ENCODE peak calls at places on chromosomes 12 and 14, in ten cellular contexts. F is spleen, A is upper lobe of right lung, J is fibroblast of lung, Z is cardiac muscle cell, H is MM.1S, M is nephron progenitor cell, D is lower lobe of right lung, P is gastrocnemius medialis, Y is left lung. N is an unnamed sample.

GRCh38 chr12:6604254-6605029 is 2.7 kb downstream of the CHD4 start:
- DNase-seq in F (no peak), A (no peak), J (no peak), Z (no peak), H (no peak), M (no peak), D (no peak), P (no peak), Y (no peak), N (no peak)

GRCh38 chr14:62654641-62655040 is 390.6 kb downstream of the KCNH5 start:
- DNase-seq in F (no peak), A (no peak), J (peak; percentile 65), Z (no peak), H (no peak), M (no peak), D (no peak), P (no peak), Y (no peak), N (no peak)

GRCh38 chr12:121373748-121374147 is 21.5 kb upstream of the ANAPC5 start:
- DNase-seq in F (no peak), A (no peak), J (no peak), Z (no peak), H (no peak), M (no peak), D (no peak), P (no peak), Y (no peak), N (no peak)

GRCh38 chr12:114625294-114625851 is 58.6 kb downstream of the TBX3 start:
- DNase-seq in F (no peak), A (no peak), J (peak; percentile 80), Z (peak; percentile 81), H (peak; percentile 21), M (peak; percentile 83), D (no peak), P (no peak), Y (no peak), N (peak; percentile 44)

GRCh38 chr12:132046561-132046960 is 96.8 kb downstream of the EP400 start:
- DNase-seq in F (peak; percentile 45), A (no peak), J (peak; percentile 95), Z (no peak), H (no peak), M (no peak), D (no peak), P (no peak), Y (no peak), N (no peak)

GRCh38 chr12:6333029-6333428 is 8.8 kb downstream of the TNFRSF1A start:
- DNase-seq in F (peak; percentile 92), A (no peak), J (no peak), Z (no peak), H (no peak), M (no peak), D (peak; percentile 71), P (no peak), Y (no peak), N (no peak)

GRCh38 chr14:75647650-75648049 is 13.0 kb downstream of the ERG28 start:
- DNase-seq in F (no peak), A (no peak), J (peak; percentile 76), Z (no peak), H (no peak), M (no peak), D (no peak), P (no peak), Y (no peak), N (no peak)

GRCh38 chr12:130965214-130965613 is 11.5 kb downstream of the ADGRD1 start:
- DNase-seq in F (no peak), A (no peak), J (no peak), Z (no peak), H (no peak), M (no peak), D (no peak), P (no peak), Y (no peak), N (no peak)

GRCh38 chr14:52003324-52003723 is 14.0 kb downstream of the RTRAF start:
- DNase-seq in F (no peak), A (no peak), J (peak; percentile 86), Z (no peak), H (no peak), M (no peak), D (no peak), P (no peak), Y (no peak), N (no peak)

GRCh38 chr14:96756745-96757144 is 40.4 kb upstream of the VRK1 start:
- DNase-seq in F (no peak), A (no peak), J (no peak), Z (no peak), H (no peak), M (no peak), D (no peak), P (no peak), Y (no peak), N (no peak)

GRCh38 chr14:90132821-90133570 is 71.2 kb downstream of the KCNK13 start:
- DNase-seq in F (no peak), A (no peak), J (no peak), Z (no peak), H (no peak), M (no peak), D (no peak), P (no peak), Y (no peak), N (no peak)

GRCh38 chr12:123395236-123395635 is 11.3 kb downstream of the KMT5A start:
- DNase-seq in F (no peak), A (no peak), J (no peak), Z (no peak), H (no peak), M (no peak), D (no peak), P (no peak), Y (no peak), N (no peak)

GRCh38 chr12:121059031-121059898 is 20.2 kb upstream of the OASL start:
- DNase-seq in F (no peak), A (no peak), J (no peak), Z (no peak), H (no peak), M (no peak), D (no peak), P (no peak), Y (no peak), N (no peak)

GRCh38 chr12:288687-289086 is 26.1 kb upstream of the SLC6A13 start:
- DNase-seq in F (no peak), A (no peak), J (peak; percentile 14), Z (no peak), H (no peak), M (no peak), D (no peak), P (no peak), Y (no peak), N (no peak)

GRCh38 chr14:83172363-83172762 is 1638.7 kb upstream of the SEL1L start:
- DNase-seq in F (no peak), A (no peak), J (peak; percentile 8), Z (no peak), H (no peak), M (no peak), D (no peak), P (no peak), Y (no peak), N (no peak)

GRCh38 chr12:25677180-25677937 is 124.3 kb upstream of the LMNTD1 start:
- DNase-seq in F (no peak), A (no peak), J (no peak), Z (no peak), H (no peak), M (no peak), D (no peak), P (no peak), Y (no peak), N (no peak)

GRCh38 chr12:9095322-9095721 is 20.4 kb downstream of the A2M start:
- DNase-seq in F (no peak), A (no peak), J (no peak), Z (no peak), H (no peak), M (no peak), D (no peak), P (no peak), Y (no peak), N (no peak)

DNA sequence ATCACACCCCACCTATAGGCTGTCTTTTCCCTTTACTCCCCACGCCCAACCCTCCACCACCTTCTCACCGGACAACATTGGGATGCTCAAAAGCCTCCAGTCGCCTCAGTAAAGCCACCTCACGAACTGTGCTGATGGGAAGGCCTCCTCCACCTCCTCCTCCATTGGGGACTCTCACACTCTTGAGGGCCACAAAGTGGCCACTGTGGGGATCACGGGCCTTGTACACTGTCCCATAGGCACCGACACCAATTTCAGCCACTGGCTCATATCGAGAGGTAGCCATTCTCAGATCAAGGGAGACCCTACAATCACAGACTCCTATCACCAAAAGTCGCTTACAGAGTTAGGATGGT is 700 bp downstream of the CDK4 start:
- DNase-seq in F (no peak), A (no peak), J (no peak), Z (no peak), H (no peak), M (no peak), D (no peak), P (no peak), Y (no peak), N (no peak)
- TF ChIP-seq CTCF in F (no peak), A (no peak), J (no peak), Z (no peak), H (no peak), M (no peak), D (no peak), P (no peak), Y (no peak), N (no peak)

GRCh38 chr14:74514471-74514932 is 20.9 kb downstream of the ISCA2 start:
- DNase-seq in F (peak; percentile 73), A (peak; percentile 84), J (peak; percentile 59), Z (no peak), H (peak; percentile 39), M (no peak), D (peak; percentile 83), P (no peak), Y (peak; percentile 56), N (no peak)
- TF ChIP-seq CTCF in F (no peak), A (no peak), J (no peak), Z (no peak), H (no peak), M (no peak), D (no peak), P (no peak), Y (no peak), N (no peak)

GRCh38 chr14:92528486-92529100 is 15.0 kb downstream of the RIN3 start:
- DNase-seq in F (no peak), A (peak; percentile 55), J (no peak), Z (no peak), H (no peak), M (no peak), D (no peak), P (no peak), Y (no peak), N (no peak)
- TF ChIP-seq CTCF in F (no peak), A (no peak), J (no peak), Z (no peak), H (no peak), M (no peak), D (no peak), P (no peak), Y (no peak), N (no peak)

GRCh38 chr14:66782853-66783252 is 274.9 kb downstream of the GPHN start:
- DNase-seq in F (no peak), A (no peak), J (no peak), Z (no peak), H (no peak), M (no peak), D (no peak), P (no peak), Y (no peak), N (no peak)
- TF ChIP-seq CTCF in F (no peak), A (no peak), J (no peak), Z (no peak), H (no peak), M (no peak), D (no peak), P (no peak), Y (no peak), N (no peak)